ENCODE peak calls at places on chromosomes 1 and 21, in ten cellular contexts. C is AG04450, E is HFF-Myc, U is GM10248, Q is body of pancreas, H is suprapubic skin, M is neural crest cell, J is WTC11, W is cardiac muscle cell, A is cardiac fibroblast. Z is an unnamed sample.

GRCh38 chr1:25848531-25848930 is 10.7 kb downstream of the AUNIP start:
- DNase-seq in C (no peak), E (no peak), U (no peak), Q (no peak), H (no peak), M (no peak), J (no peak), W (no peak), A (no peak), Z (no peak)

GRCh38 chr1:8323706-8324105 is 5.8 kb downstream of the SLC45A1 start:
- DNase-seq in C (no peak), E (no peak), U (no peak), Q (no peak), H (no peak), M (no peak), J (no peak), W (no peak), A (peak), Z (no peak)

GRCh38 chr21:30044447-30045064 is 104.8 kb upstream of the GRIK1 start:
- DNase-seq in C (no peak), E (peak), U (no peak), Q (peak), H (no peak), M (peak), J (no peak), W (peak), A (peak), Z (no peak)

GRCh38 chr21:35697321-35697808 is 363.0 kb downstream of the SETD4 start:
- DNase-seq in C (no peak), E (peak), U (no peak), Q (peak), H (no peak), M (no peak), J (no peak), W (peak), A (peak), Z (peak)

GRCh38 chr1:198619375-198620140 is 19.3 kb upstream of the PTPRC start:
- DNase-seq in C (no peak), E (no peak), U (no peak), Q (no peak), H (no peak), M (no peak), J (no peak), W (no peak), A (no peak), Z (no peak)

GRCh38 chr1:28893403-28894102 is 20.8 kb upstream of the EPB41 start:
- DNase-seq in C (no peak), E (peak), U (no peak), Q (no peak), H (no peak), M (no peak), J (peak), W (no peak), A (peak), Z (no peak)

GRCh38 chr1:180504186-180504585 is 1.8 kb upstream of the ACBD6 start:
- DNase-seq in C (no peak), E (no peak), U (no peak), Q (no peak), H (no peak), M (no peak), J (no peak), W (no peak), A (no peak), Z (no peak)

GRCh38 chr1:59100975-59101374 is 195.9 kb upstream of the FGGY start:
- DNase-seq in C (no peak), E (no peak), U (no peak), Q (no peak), H (no peak), M (no peak), J (no peak), W (no peak), A (peak), Z (no peak)

GRCh38 chr1:195831789-195832188 is 776.5 kb downstream of the KCNT2 start:
- DNase-seq in C (no peak), E (no peak), U (no peak), Q (no peak), H (no peak), M (no peak), J (no peak), W (no peak), A (no peak), Z (no peak)

GRCh38 chr1:117512728-117513321 is 93.0 kb upstream of the TENT5C start:
- DNase-seq in C (no peak), E (no peak), U (no peak), Q (no peak), H (no peak), M (no peak), J (no peak), W (peak), A (peak), Z (no peak)

GRCh38 chr21:26389971-26390641 is 183.0 kb downstream of the CYYR1 start:
- DNase-seq in C (no peak), E (peak), U (no peak), Q (no peak), H (no peak), M (no peak), J (no peak), W (peak), A (peak), Z (no peak)

GRCh38 chr1:107181253-107181977 is 40.6 kb downstream of the NTNG1 start:
- DNase-seq in C (no peak), E (no peak), U (no peak), Q (no peak), H (no peak), M (no peak), J (no peak), W (no peak), A (no peak), Z (no peak)

GRCh38 chr1:212670301-212670700 is 29.3 kb downstream of the BATF3 start:
- DNase-seq in C (no peak), E (no peak), U (no peak), Q (no peak), H (no peak), M (no peak), J (no peak), W (no peak), A (no peak), Z (no peak)

GRCh38 chr21:33075596-33076195 is 5.8 kb downstream of the OLIG1 start:
- DNase-seq in C (no peak), E (no peak), U (no peak), Q (no peak), H (no peak), M (no peak), J (no peak), W (no peak), A (no peak), Z (no peak)

GRCh38 chr1:65260851-65261473 is 48.4 kb upstream of the DNAJC6 start:
- DNase-seq in C (no peak), E (peak), U (no peak), Q (no peak), H (no peak), M (no peak), J (no peak), W (no peak), A (peak), Z (no peak)

GRCh38 chr1:7962011-7962335 is 462 bp downstream of the PARK7 start:
- DNase-seq in C (no peak), E (no peak), U (peak), Q (no peak), H (no peak), M (no peak), J (no peak), W (no peak), A (no peak), Z (no peak)

GRCh38 chr1:86865973-86866637 is 47.8 kb downstream of the SELENOF start:
- DNase-seq in C (no peak), E (no peak), U (no peak), Q (no peak), H (no peak), M (no peak), J (no peak), W (no peak), A (no peak), Z (no peak)

GRCh38 chr1:97082160-97082848 is 360.7 kb downstream of the PTBP2 start:
- DNase-seq in C (no peak), E (no peak), U (no peak), Q (no peak), H (no peak), M (no peak), J (no peak), W (no peak), A (no peak), Z (no peak)

GRCh38 chr1:86137458-86137857 is 19.1 kb downstream of the COL24A1 start:
- DNase-seq in C (peak), E (no peak), U (no peak), Q (no peak), H (no peak), M (no peak), J (no peak), W (no peak), A (peak), Z (no peak)

GRCh38 chr1:20994176-20994575 is 182.5 kb downstream of the EIF4G3 start:
- DNase-seq in C (no peak), E (no peak), U (no peak), Q (no peak), H (no peak), M (no peak), J (no peak), W (no peak), A (no peak), Z (no peak)

GRCh38 chr21:46406001-46406400 is 52.7 kb upstream of the DIP2A start:
- DNase-seq in C (no peak), E (no peak), U (no peak), Q (no peak), H (no peak), M (no peak), J (no peak), W (no peak), A (no peak), Z (no peak)

GRCh38 chr1:205240118-205240517 is 12.4 kb downstream of the TMCC2 start:
- DNase-seq in C (no peak), E (no peak), U (no peak), Q (no peak), H (peak), M (no peak), J (no peak), W (no peak), A (no peak), Z (no peak)

GRCh38 chr1:206829875-206830274 is 35.5 kb upstream of the IL20 start:
- DNase-seq in C (no peak), E (no peak), U (no peak), Q (no peak), H (no peak), M (no peak), J (no peak), W (no peak), A (no peak), Z (no peak)

GRCh38 chr1:35226546-35226945 is 33.6 kb upstream of the SFPQ start:
- DNase-seq in C (no peak), E (no peak), U (no peak), Q (no peak), H (no peak), M (no peak), J (no peak), W (no peak), A (no peak), Z (no peak)

GRCh38 chr1:178938959-178939317 is 68.1 kb upstream of the ANGPTL1 start:
- DNase-seq in C (peak), E (no peak), U (no peak), Q (peak), H (no peak), M (no peak), J (no peak), W (no peak), A (peak), Z (no peak)

GRCh38 chr1:70156529-70157120 is 48.8 kb downstream of the LRRC40 start:
- DNase-seq in C (no peak), E (no peak), U (no peak), Q (no peak), H (no peak), M (no peak), J (no peak), W (no peak), A (peak), Z (no peak)

GRCh38 chr21:46191257-46191685 is 7.0 kb upstream of the SPATC1L start:
- DNase-seq in C (peak), E (no peak), U (no peak), Q (no peak), H (peak), M (no peak), J (no peak), W (no peak), A (peak), Z (peak)

GRCh38 chr1:7478797-7479499 is 292.1 kb upstream of the VAMP3 start:
- DNase-seq in C (peak), E (no peak), U (peak), Q (peak), H (no peak), M (no peak), J (no peak), W (no peak), A (peak), Z (no peak)

GRCh38 chr1:38068980-38069340 is 22.4 kb upstream of the POU3F1 start:
- DNase-seq in C (no peak), E (no peak), U (no peak), Q (no peak), H (no peak), M (no peak), J (no peak), W (no peak), A (no peak), Z (no peak)

GRCh38 chr21:43210454-43211084 is 41.8 kb downstream of the CRYAA start:
- DNase-seq in C (no peak), E (no peak), U (no peak), Q (no peak), H (no peak), M (no peak), J (peak), W (no peak), A (no peak), Z (no peak)

GRCh38 chr21:43207868-43208267 is 39.1 kb downstream of the CRYAA start:
- DNase-seq in C (no peak), E (no peak), U (no peak), Q (peak), H (no peak), M (no peak), J (peak), W (no peak), A (no peak), Z (no peak)

GRCh38 chr21:43208561-43209332 is 39.9 kb downstream of the CRYAA start:
- DNase-seq in C (no peak), E (no peak), U (no peak), Q (peak), H (no peak), M (no peak), J (peak), W (no peak), A (no peak), Z (no peak)

GRCh38 chr21:43209575-43210453 is 41.0 kb downstream of the CRYAA start:
- DNase-seq in C (no peak), E (no peak), U (no peak), Q (peak), H (peak), M (no peak), J (peak), W (no peak), A (peak), Z (no peak)

DNA sequence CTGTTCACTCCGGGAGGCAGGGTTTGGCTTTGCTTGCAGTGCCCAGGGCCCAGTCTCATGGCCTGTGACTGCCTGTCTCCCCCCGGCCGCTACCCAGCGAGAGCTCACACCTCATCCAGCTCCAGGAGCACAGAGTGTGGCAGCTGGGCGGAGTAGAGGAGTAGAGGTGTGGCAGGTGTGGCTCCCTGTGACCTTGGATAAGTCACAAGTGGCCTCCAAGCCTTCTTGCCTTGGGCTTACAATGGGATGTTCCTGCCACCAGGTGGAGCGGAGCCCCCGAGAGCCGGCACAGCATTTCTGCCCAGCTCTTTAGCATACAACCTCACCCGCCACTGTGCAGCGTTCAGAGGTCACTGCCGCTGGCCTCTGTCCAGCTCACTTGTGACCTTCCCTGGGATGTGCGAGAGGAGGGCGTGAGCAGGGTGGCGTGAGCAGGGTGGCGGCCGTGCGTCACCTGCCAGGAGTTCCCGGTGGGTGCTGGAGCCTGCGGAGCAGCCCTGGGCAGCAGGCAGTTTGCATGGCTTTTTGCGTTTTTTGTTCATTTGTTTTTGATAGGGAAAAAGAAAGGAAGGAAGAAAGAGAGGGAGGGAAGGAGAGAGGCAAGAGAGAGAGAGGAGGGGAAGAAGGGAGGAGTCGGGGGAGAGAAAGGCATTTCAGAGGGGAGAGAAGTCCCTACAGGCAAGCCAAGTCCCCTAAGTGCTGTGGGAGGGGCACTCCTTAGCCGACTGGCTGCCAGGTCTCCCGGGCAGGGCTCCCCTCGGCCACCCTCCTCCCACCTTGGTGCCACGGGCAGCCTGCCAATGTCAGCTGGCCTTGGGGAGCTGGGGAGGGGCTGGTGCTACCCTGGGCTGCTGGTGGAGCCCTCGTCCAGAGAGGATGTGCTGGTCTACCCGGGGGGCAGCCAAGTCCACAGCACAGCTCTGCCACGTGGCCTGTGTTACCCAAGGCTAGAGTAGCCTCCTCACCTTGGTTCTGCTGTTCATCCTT is 42.6 kb downstream of the CRYAA start:
- DNase-seq in C (no peak), E (no peak), U (no peak), Q (peak), H (peak), M (peak), J (peak), W (peak), A (no peak), Z (no peak)
- TF ChIP-seq CTCF in C (peak), E (no peak), U (no peak), Q (peak), H (peak), M (peak), J (peak), W (peak), A (peak), Z (no peak)

DNA sequence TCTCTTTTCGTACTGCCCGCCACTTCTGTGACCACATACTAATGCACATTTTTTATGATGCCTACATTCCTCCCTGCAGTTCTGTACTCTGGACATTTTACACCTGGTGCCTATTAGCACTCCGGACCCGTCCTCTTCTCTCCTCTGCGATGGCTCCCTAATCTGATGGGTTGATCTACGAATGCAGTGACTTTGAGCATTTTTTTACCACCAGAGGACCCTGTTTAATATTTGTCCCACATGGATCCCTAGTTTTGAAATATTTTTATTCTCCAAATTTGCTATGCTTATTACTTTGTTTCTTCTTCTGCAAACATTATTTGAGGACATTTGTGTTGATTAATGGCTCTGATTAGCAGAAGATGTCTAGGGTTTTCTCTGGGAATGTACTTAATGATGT is 5.2 kb downstream of the PPFIA4 start:
- DNase-seq in C (no peak), E (no peak), U (no peak), Q (no peak), H (no peak), M (no peak), J (no peak), W (no peak), A (no peak), Z (no peak)
- TF ChIP-seq CTCF in C (no peak), E (peak), U (no peak), Q (no peak), H (no peak), M (peak), J (no peak), W (peak), A (no peak), Z (no peak)

GRCh38 chr1:27575861-27576331 is 28.0 kb downstream of the AHDC1 start:
- DNase-seq in C (no peak), E (no peak), U (peak), Q (peak), H (no peak), M (no peak), J (peak), W (peak), A (peak), Z (no peak)
- TF ChIP-seq CTCF in C (no peak), E (no peak), U (peak), Q (no peak), H (no peak), M (no peak), J (no peak), W (peak), A (no peak), Z (no peak)

DNA sequence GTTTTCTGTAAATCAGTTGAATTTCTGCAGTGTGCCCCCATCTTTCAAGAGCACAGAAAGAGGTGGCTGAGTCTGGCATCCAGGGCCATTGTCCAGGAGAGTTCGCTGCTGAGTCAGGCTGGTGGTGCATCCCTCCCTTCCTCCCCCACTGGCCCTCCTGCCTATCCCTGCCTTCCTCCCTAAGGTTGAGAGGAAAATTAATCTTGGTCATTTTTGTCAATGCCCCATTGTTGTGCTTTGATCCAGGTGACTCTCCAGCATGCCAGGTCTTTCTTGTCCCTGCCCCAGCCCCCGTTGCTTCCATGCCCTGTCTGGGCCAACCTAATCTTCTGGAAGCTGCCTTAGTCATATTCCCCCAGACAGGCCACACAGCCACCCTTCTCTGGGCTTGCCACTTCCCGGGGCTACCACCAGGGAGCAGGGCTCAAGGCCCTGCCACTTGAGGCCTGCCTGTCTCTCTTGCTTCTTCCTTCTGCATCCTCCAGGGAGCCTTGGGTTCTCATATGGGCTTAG is 26.6 kb downstream of the PROK1 start:
- DNase-seq in C (no peak), E (no peak), U (no peak), Q (no peak), H (no peak), M (no peak), J (no peak), W (no peak), A (no peak), Z (no peak)
- TF ChIP-seq CTCF in C (no peak), E (peak), U (no peak), Q (peak), H (no peak), M (peak), J (peak), W (peak), A (peak), Z (no peak)

DNA sequence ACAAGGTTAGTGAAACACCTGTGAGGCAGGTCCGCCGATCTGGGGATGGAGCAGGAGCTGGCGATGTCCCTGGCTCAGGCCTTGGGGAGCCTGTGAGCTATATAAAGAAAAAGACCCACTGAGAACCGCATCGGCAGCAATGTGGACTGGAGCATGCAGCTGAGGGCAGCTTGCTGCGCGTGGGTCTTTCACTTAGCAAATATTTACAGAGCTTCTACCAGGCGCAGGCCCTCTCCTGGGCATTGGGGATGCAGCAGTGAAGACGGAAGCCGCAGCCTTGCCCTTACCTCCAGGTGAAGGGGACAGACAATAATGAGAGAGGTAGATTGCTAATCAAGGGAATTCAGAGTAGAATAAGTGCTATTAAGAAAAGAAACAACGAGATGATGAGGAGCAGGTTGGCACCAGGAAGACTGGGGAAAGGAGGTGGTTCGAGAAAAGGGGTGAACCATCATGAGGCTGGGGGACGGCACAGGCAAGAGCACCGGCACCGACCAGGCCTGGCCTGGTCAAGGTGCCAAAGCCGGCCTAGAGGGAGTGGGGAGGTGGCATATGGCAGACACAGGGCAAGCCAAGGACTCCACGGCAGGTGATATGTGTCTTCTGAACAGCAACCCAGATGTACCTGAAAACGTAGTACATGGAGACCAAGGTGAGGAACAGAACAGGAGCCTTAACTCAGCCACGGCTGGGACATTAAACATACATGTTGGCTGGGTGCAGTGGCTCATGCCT is 60.7 kb upstream of the PAX7 start:
- DNase-seq in C (no peak), E (no peak), U (no peak), Q (no peak), H (no peak), M (no peak), J (no peak), W (no peak), A (no peak), Z (no peak)
- TF ChIP-seq CTCF in C (no peak), E (no peak), U (no peak), Q (no peak), H (no peak), M (no peak), J (no peak), W (no peak), A (no peak), Z (no peak)

GRCh38 chr1:242568666-242569065 is 44.2 kb upstream of the PLD5 start:
- DNase-seq in C (no peak), E (no peak), U (no peak), Q (no peak), H (no peak), M (no peak), J (peak), W (no peak), A (no peak), Z (no peak)
- TF ChIP-seq CTCF in C (no peak), E (no peak), U (no peak), Q (no peak), H (no peak), M (no peak), J (no peak), W (no peak), A (no peak), Z (no peak)

GRCh38 chr1:94522304-94522703 is 19.3 kb downstream of the F3 start:
- DNase-seq in C (no peak), E (peak), U (peak), Q (no peak), H (no peak), M (no peak), J (no peak), W (peak), A (peak), Z (no peak)
- TF ChIP-seq CTCF in C (peak), E (peak), U (no peak), Q (peak), H (peak), M (peak), J (no peak), W (peak), A (peak), Z (no peak)

Z was measured in omental fat pad.